ENCODE peak calls at places on chromosome 4, in nine cellular contexts. One of them, this sample, is unnamed.

GRCh38 chr4:41709844-41710481 is 38.6 kb downstream of the PHOX2B start:
- DNase-seq in MM.1S: no peak
- DNase-seq in fibroblast of the aortic adventitia: peak; percentile 26
- DNase-seq in heart left ventricle: no peak
- DNase-seq in nephron progenitor cell: no peak
- DNase-seq in HCT116: no peak
- DNase-seq in thyroid gland: no peak
- DNase-seq in brain microvascular endothelial cell: peak; percentile 36
- DNase-seq in astrocyte of the spinal cord: peak; percentile 93
- DNase-seq in this sample: peak; percentile 64

GRCh38 chr4:102387552-102388150 is 42.4 kb upstream of the SLC39A8 start:
- DNase-seq in MM.1S: no peak
- DNase-seq in fibroblast of the aortic adventitia: peak; percentile 49
- DNase-seq in heart left ventricle: no peak
- DNase-seq in nephron progenitor cell: no peak
- DNase-seq in HCT116: no peak
- DNase-seq in thyroid gland: no peak
- DNase-seq in brain microvascular endothelial cell: no peak
- DNase-seq in astrocyte of the spinal cord: no peak
- DNase-seq in this sample: no peak

GRCh38 chr4:180560896-180561295 is 1682.3 kb upstream of the TENM3 start:
- DNase-seq in MM.1S: no peak
- DNase-seq in fibroblast of the aortic adventitia: no peak
- DNase-seq in heart left ventricle: no peak
- DNase-seq in nephron progenitor cell: no peak
- DNase-seq in HCT116: no peak
- DNase-seq in thyroid gland: no peak
- DNase-seq in brain microvascular endothelial cell: no peak
- DNase-seq in astrocyte of the spinal cord: peak; percentile 61
- DNase-seq in this sample: no peak

GRCh38 chr4:137116144-137116543 is 416.1 kb downstream of the PCDH18 start:
- DNase-seq in MM.1S: no peak
- DNase-seq in fibroblast of the aortic adventitia: no peak
- DNase-seq in heart left ventricle: no peak
- DNase-seq in nephron progenitor cell: no peak
- DNase-seq in HCT116: no peak
- DNase-seq in thyroid gland: no peak
- DNase-seq in brain microvascular endothelial cell: peak; percentile 12
- DNase-seq in astrocyte of the spinal cord: peak; percentile 3
- DNase-seq in this sample: no peak

GRCh38 chr4:121256887-121257426 is 92.8 kb upstream of the TNIP3 start:
- DNase-seq in MM.1S: no peak
- DNase-seq in fibroblast of the aortic adventitia: no peak
- DNase-seq in heart left ventricle: no peak
- DNase-seq in nephron progenitor cell: no peak
- DNase-seq in HCT116: no peak
- DNase-seq in thyroid gland: no peak
- DNase-seq in brain microvascular endothelial cell: peak; percentile 10
- DNase-seq in astrocyte of the spinal cord: no peak
- DNase-seq in this sample: no peak

GRCh38 chr4:83132065-83132464 is 17.5 kb upstream of the PLAC8 start:
- DNase-seq in MM.1S: no peak
- DNase-seq in fibroblast of the aortic adventitia: no peak
- DNase-seq in heart left ventricle: no peak
- DNase-seq in nephron progenitor cell: no peak
- DNase-seq in HCT116: no peak
- DNase-seq in thyroid gland: no peak
- DNase-seq in brain microvascular endothelial cell: no peak
- DNase-seq in astrocyte of the spinal cord: no peak
- DNase-seq in this sample: no peak

GRCh38 chr4:98919996-98920395 is 8.9 kb downstream of the EIF4E start:
- DNase-seq in MM.1S: no peak
- DNase-seq in fibroblast of the aortic adventitia: peak; percentile 59
- DNase-seq in heart left ventricle: no peak
- DNase-seq in nephron progenitor cell: no peak
- DNase-seq in HCT116: no peak
- DNase-seq in thyroid gland: no peak
- DNase-seq in brain microvascular endothelial cell: no peak
- DNase-seq in astrocyte of the spinal cord: peak; percentile 53
- DNase-seq in this sample: peak; percentile 28

GRCh38 chr4:73520821-73521220 is 39.3 kb downstream of the AFM start:
- DNase-seq in MM.1S: no peak
- DNase-seq in fibroblast of the aortic adventitia: peak; percentile 96
- DNase-seq in heart left ventricle: no peak
- DNase-seq in nephron progenitor cell: no peak
- DNase-seq in HCT116: no peak
- DNase-seq in thyroid gland: no peak
- DNase-seq in brain microvascular endothelial cell: peak; percentile 86
- DNase-seq in astrocyte of the spinal cord: peak; percentile 96
- DNase-seq in this sample: no peak

GRCh38 chr4:156970501-156971167 is 965 bp downstream of the PDGFC start:
- DNase-seq in MM.1S: peak; percentile 55
- DNase-seq in fibroblast of the aortic adventitia: peak; percentile 74
- DNase-seq in heart left ventricle: peak; percentile 80
- DNase-seq in nephron progenitor cell: peak; percentile 70
- DNase-seq in HCT116: no peak
- DNase-seq in thyroid gland: peak; percentile 69
- DNase-seq in brain microvascular endothelial cell: no peak
- DNase-seq in astrocyte of the spinal cord: no peak
- DNase-seq in this sample: peak; percentile 54

GRCh38 chr4:602559-602942 is 22.8 kb upstream of the PDE6B start:
- DNase-seq in MM.1S: no peak
- DNase-seq in fibroblast of the aortic adventitia: no peak
- DNase-seq in heart left ventricle: no peak
- DNase-seq in nephron progenitor cell: peak; percentile 88
- DNase-seq in HCT116: peak; percentile 60
- DNase-seq in thyroid gland: peak; percentile 80
- DNase-seq in brain microvascular endothelial cell: no peak
- DNase-seq in astrocyte of the spinal cord: no peak
- DNase-seq in this sample: no peak

GRCh38 chr4:109207060-109207459 is 95.4 kb downstream of the COL25A1 start:
- DNase-seq in MM.1S: no peak
- DNase-seq in fibroblast of the aortic adventitia: peak; percentile 29
- DNase-seq in heart left ventricle: no peak
- DNase-seq in nephron progenitor cell: no peak
- DNase-seq in HCT116: no peak
- DNase-seq in thyroid gland: no peak
- DNase-seq in brain microvascular endothelial cell: peak; percentile 60
- DNase-seq in astrocyte of the spinal cord: peak; percentile 73
- DNase-seq in this sample: peak; percentile 41

GRCh38 chr4:33104190-33104773 is 2384.1 kb downstream of the PCDH7 start:
- DNase-seq in MM.1S: peak; percentile 67
- DNase-seq in fibroblast of the aortic adventitia: no peak
- DNase-seq in heart left ventricle: no peak
- DNase-seq in nephron progenitor cell: no peak
- DNase-seq in HCT116: no peak
- DNase-seq in thyroid gland: no peak
- DNase-seq in brain microvascular endothelial cell: no peak
- DNase-seq in astrocyte of the spinal cord: no peak
- DNase-seq in this sample: no peak

GRCh38 chr4:15744016-15744415 is 34.1 kb upstream of the CD38 start:
- DNase-seq in MM.1S: no peak
- DNase-seq in fibroblast of the aortic adventitia: peak; percentile 73
- DNase-seq in heart left ventricle: no peak
- DNase-seq in nephron progenitor cell: no peak
- DNase-seq in HCT116: no peak
- DNase-seq in thyroid gland: no peak
- DNase-seq in brain microvascular endothelial cell: no peak
- DNase-seq in astrocyte of the spinal cord: peak; percentile 22
- DNase-seq in this sample: peak; percentile 50

GRCh38 chr4:15751155-15751554 is 27.0 kb upstream of the CD38 start:
- DNase-seq in MM.1S: no peak
- DNase-seq in fibroblast of the aortic adventitia: no peak
- DNase-seq in heart left ventricle: no peak
- DNase-seq in nephron progenitor cell: no peak
- DNase-seq in HCT116: no peak
- DNase-seq in thyroid gland: no peak
- DNase-seq in brain microvascular endothelial cell: no peak
- DNase-seq in astrocyte of the spinal cord: no peak
- DNase-seq in this sample: no peak

GRCh38 chr4:15753786-15754185 is 24.3 kb upstream of the CD38 start:
- DNase-seq in MM.1S: no peak
- DNase-seq in fibroblast of the aortic adventitia: peak; percentile 33
- DNase-seq in heart left ventricle: peak; percentile 89
- DNase-seq in nephron progenitor cell: no peak
- DNase-seq in HCT116: no peak
- DNase-seq in thyroid gland: peak; percentile 17
- DNase-seq in brain microvascular endothelial cell: peak; percentile 65
- DNase-seq in astrocyte of the spinal cord: no peak
- DNase-seq in this sample: no peak

GRCh38 chr4:15746110-15746509 is 32.0 kb upstream of the CD38 start:
- DNase-seq in MM.1S: no peak
- DNase-seq in fibroblast of the aortic adventitia: no peak
- DNase-seq in heart left ventricle: no peak
- DNase-seq in nephron progenitor cell: no peak
- DNase-seq in HCT116: no peak
- DNase-seq in thyroid gland: no peak
- DNase-seq in brain microvascular endothelial cell: no peak
- DNase-seq in astrocyte of the spinal cord: no peak
- DNase-seq in this sample: no peak

GRCh38 chr4:15749001-15749400 is 29.1 kb upstream of the CD38 start:
- DNase-seq in MM.1S: no peak
- DNase-seq in fibroblast of the aortic adventitia: no peak
- DNase-seq in heart left ventricle: no peak
- DNase-seq in nephron progenitor cell: no peak
- DNase-seq in HCT116: no peak
- DNase-seq in thyroid gland: no peak
- DNase-seq in brain microvascular endothelial cell: no peak
- DNase-seq in astrocyte of the spinal cord: no peak
- DNase-seq in this sample: no peak
- TF ChIP-seq CTCF in MM.1S: no peak
- TF ChIP-seq CTCF in fibroblast of the aortic adventitia: no peak
- TF ChIP-seq CTCF in heart left ventricle: no peak
- TF ChIP-seq CTCF in nephron progenitor cell: no peak
- TF ChIP-seq CTCF in HCT116: peak; percentile 13
- TF ChIP-seq CTCF in thyroid gland: no peak
- TF ChIP-seq CTCF in brain microvascular endothelial cell: no peak
- TF ChIP-seq CTCF in astrocyte of the spinal cord: no peak
- TF ChIP-seq CTCF in this sample: no peak

GRCh38 chr4:87270825-87271224 is 50.4 kb upstream of the KLHL8 start:
- DNase-seq in MM.1S: no peak
- DNase-seq in fibroblast of the aortic adventitia: no peak
- DNase-seq in heart left ventricle: no peak
- DNase-seq in nephron progenitor cell: no peak
- DNase-seq in HCT116: no peak
- DNase-seq in thyroid gland: no peak
- DNase-seq in brain microvascular endothelial cell: no peak
- DNase-seq in astrocyte of the spinal cord: no peak
- DNase-seq in this sample: no peak

GRCh38 chr4:87268401-87268800 is 48.0 kb upstream of the KLHL8 start:
- DNase-seq in MM.1S: no peak
- DNase-seq in fibroblast of the aortic adventitia: no peak
- DNase-seq in heart left ventricle: no peak
- DNase-seq in nephron progenitor cell: no peak
- DNase-seq in HCT116: no peak
- DNase-seq in thyroid gland: no peak
- DNase-seq in brain microvascular endothelial cell: no peak
- DNase-seq in astrocyte of the spinal cord: no peak
- DNase-seq in this sample: no peak

GRCh38 chr4:87274327-87274726 is 48.4 kb downstream of the HSD17B13 start:
- DNase-seq in MM.1S: no peak
- DNase-seq in fibroblast of the aortic adventitia: no peak
- DNase-seq in heart left ventricle: no peak
- DNase-seq in nephron progenitor cell: no peak
- DNase-seq in HCT116: no peak
- DNase-seq in thyroid gland: no peak
- DNase-seq in brain microvascular endothelial cell: no peak
- DNase-seq in astrocyte of the spinal cord: no peak
- DNase-seq in this sample: no peak

GRCh38 chr4:87266986-87267385 is 46.6 kb upstream of the KLHL8 start:
- DNase-seq in MM.1S: no peak
- DNase-seq in fibroblast of the aortic adventitia: no peak
- DNase-seq in heart left ventricle: no peak
- DNase-seq in nephron progenitor cell: no peak
- DNase-seq in HCT116: no peak
- DNase-seq in thyroid gland: no peak
- DNase-seq in brain microvascular endothelial cell: no peak
- DNase-seq in astrocyte of the spinal cord: no peak
- DNase-seq in this sample: no peak

DNA sequence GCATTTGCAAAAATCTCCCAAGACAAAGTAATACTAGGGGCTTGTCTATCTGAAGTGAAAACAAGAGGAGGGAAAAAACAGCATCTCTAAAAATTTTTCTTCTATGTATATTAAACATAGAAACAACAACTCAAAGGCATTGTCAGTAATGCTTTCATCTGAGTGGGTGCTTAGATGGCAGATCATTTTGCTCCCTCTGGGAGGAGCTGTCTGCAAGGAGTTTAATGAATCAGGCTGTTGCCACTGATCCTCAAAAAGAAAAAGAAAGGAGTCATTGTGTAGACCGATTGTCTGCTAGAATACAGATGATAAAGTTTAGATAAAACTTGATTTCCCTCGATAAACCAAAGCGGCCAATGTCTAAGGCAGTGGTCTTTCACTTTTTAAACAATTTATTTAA is 49.7 kb upstream of the KLHL8 start:
- DNase-seq in MM.1S: no peak
- DNase-seq in fibroblast of the aortic adventitia: peak; percentile 71
- DNase-seq in heart left ventricle: no peak
- DNase-seq in nephron progenitor cell: no peak
- DNase-seq in HCT116: peak; percentile 39
- DNase-seq in thyroid gland: no peak
- DNase-seq in brain microvascular endothelial cell: peak; percentile 37
- DNase-seq in astrocyte of the spinal cord: peak; percentile 51
- DNase-seq in this sample: peak; percentile 38
- TF ChIP-seq CTCF in MM.1S: peak; percentile 21
- TF ChIP-seq CTCF in fibroblast of the aortic adventitia: peak; percentile 72
- TF ChIP-seq CTCF in heart left ventricle: peak; percentile 52
- TF ChIP-seq CTCF in nephron progenitor cell: peak; percentile 44
- TF ChIP-seq CTCF in HCT116: peak; percentile 65
- TF ChIP-seq CTCF in thyroid gland: peak; percentile 36
- TF ChIP-seq CTCF in brain microvascular endothelial cell: peak; percentile 75
- TF ChIP-seq CTCF in astrocyte of the spinal cord: peak; percentile 62
- TF ChIP-seq CTCF in this sample: peak; percentile 63

GRCh38 chr4:93710101-93710846 is 118.3 kb upstream of the ATOH1 start:
- DNase-seq in MM.1S: no peak
- DNase-seq in fibroblast of the aortic adventitia: no peak
- DNase-seq in heart left ventricle: no peak
- DNase-seq in nephron progenitor cell: peak; percentile 13
- DNase-seq in HCT116: peak; percentile 35
- DNase-seq in thyroid gland: peak; percentile 46
- DNase-seq in brain microvascular endothelial cell: no peak
- DNase-seq in astrocyte of the spinal cord: no peak
- DNase-seq in this sample: no peak
- TF ChIP-seq CTCF in MM.1S: peak; percentile 29
- TF ChIP-seq CTCF in fibroblast of the aortic adventitia: no peak
- TF ChIP-seq CTCF in heart left ventricle: no peak
- TF ChIP-seq CTCF in nephron progenitor cell: peak; percentile 45
- TF ChIP-seq CTCF in HCT116: peak; percentile 38
- TF ChIP-seq CTCF in thyroid gland: peak; percentile 11
- TF ChIP-seq CTCF in brain microvascular endothelial cell: peak; percentile 18
- TF ChIP-seq CTCF in astrocyte of the spinal cord: no peak
- TF ChIP-seq CTCF in this sample: no peak

DNA sequence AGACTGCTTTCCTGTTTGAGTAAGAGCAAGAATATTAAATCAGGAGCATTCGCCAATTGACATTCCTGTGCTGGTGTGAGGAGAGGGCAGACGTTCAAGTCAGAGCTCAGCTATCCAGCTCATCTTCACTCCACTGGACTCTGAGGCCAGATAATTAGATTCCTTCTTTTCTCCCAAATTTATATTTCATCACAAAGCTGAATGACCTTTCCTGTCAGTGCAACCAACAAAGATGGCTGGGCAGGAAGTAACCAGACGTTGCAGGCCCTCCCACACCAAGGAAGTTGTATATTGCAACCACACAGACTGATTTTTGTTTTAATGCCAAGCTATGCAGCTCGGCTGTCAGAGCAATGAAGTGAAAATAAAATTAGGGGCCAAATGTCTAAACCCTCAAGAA is 578.8 kb upstream of the FAT1 start:
- DNase-seq in MM.1S: no peak
- DNase-seq in fibroblast of the aortic adventitia: no peak
- DNase-seq in heart left ventricle: no peak
- DNase-seq in nephron progenitor cell: no peak
- DNase-seq in HCT116: no peak
- DNase-seq in thyroid gland: no peak
- DNase-seq in brain microvascular endothelial cell: no peak
- DNase-seq in astrocyte of the spinal cord: no peak
- DNase-seq in this sample: peak; percentile 21
- TF ChIP-seq CTCF in MM.1S: no peak
- TF ChIP-seq CTCF in fibroblast of the aortic adventitia: no peak
- TF ChIP-seq CTCF in heart left ventricle: no peak
- TF ChIP-seq CTCF in nephron progenitor cell: no peak
- TF ChIP-seq CTCF in HCT116: no peak
- TF ChIP-seq CTCF in thyroid gland: no peak
- TF ChIP-seq CTCF in brain microvascular endothelial cell: no peak
- TF ChIP-seq CTCF in astrocyte of the spinal cord: no peak
- TF ChIP-seq CTCF in this sample: no peak